ENCODE peak calls at places on chromosomes 2 and 18, in four cellular contexts. A is thoracic aorta, U is A549, E is ovary. N is an unnamed sample.

GRCh38 chr2:127177617-127178278 is 42.4 kb downstream of the CYP27C1 start:
- DNase-seq in A (no peak), U (no peak), E (no peak), N (no peak)

GRCh38 chr2:101306410-101306809 is 2.1 kb downstream of the RNF149 start:
- DNase-seq in A (no peak), U (no peak), E (no peak), N (no peak)

GRCh38 chr2:25855065-25855464 is 23.2 kb downstream of the ASXL2 start:
- DNase-seq in A (no peak), U (no peak), E (no peak), N (no peak)

GRCh38 chr18:14025306-14025940 is 106.8 kb downstream of the ZNF519 start:
- DNase-seq in A (no peak), U (no peak), E (no peak), N (no peak)

GRCh38 chr2:46309052-46309953 is 12.1 kb downstream of the EPAS1 start:
- DNase-seq in A (no peak), U (no peak), E (no peak), N (peak; percentile 40)

GRCh38 chr2:9428965-9429577 is 5.6 kb downstream of the CPSF3 start:
- DNase-seq in A (no peak), U (no peak), E (no peak), N (no peak)

GRCh38 chr2:39524061-39524460 is 87.0 kb upstream of the MAP4K3 start:
- DNase-seq in A (no peak), U (no peak), E (no peak), N (no peak)

GRCh38 chr2:224039770-224040088 is 643 bp upstream of the SERPINE2 start:
- DNase-seq in A (no peak), U (no peak), E (no peak), N (no peak)

GRCh38 chr2:169221745-169222369 is 140.5 kb downstream of the LRP2 start:
- DNase-seq in A (no peak), U (peak; percentile 21), E (no peak), N (peak; percentile 73)

GRCh38 chr2:171272039-171272438 is 111.3 kb upstream of the TLK1 start:
- DNase-seq in A (peak; percentile 25), U (peak; percentile 84), E (no peak), N (peak; percentile 98)

GRCh38 chr2:207933396-207934045 is 91.8 kb downstream of the PLEKHM3 start:
- DNase-seq in A (no peak), U (no peak), E (no peak), N (no peak)

GRCh38 chr18:23170137-23170536 is 34.9 kb downstream of the CABLES1 start:
- DNase-seq in A (no peak), U (no peak), E (no peak), N (no peak)

GRCh38 chr2:52414596-52414995 is 1353.0 kb upstream of the CHAC2 start:
- DNase-seq in A (no peak), U (no peak), E (no peak), N (no peak)

GRCh38 chr2:68027959-68028358 is 34.8 kb downstream of the C1D start:
- DNase-seq in A (no peak), U (no peak), E (no peak), N (peak; percentile 25)

GRCh38 chr18:78105611-78106010 is 856.0 kb downstream of the GALR1 start:
- DNase-seq in A (no peak), U (no peak), E (no peak), N (no peak)

GRCh38 chr2:176129825-176130152 is 284 bp downstream of the HOXD8 start:
- DNase-seq in A (no peak), U (no peak), E (no peak), N (no peak)

GRCh38 chr2:68831688-68832087 is 39.5 kb downstream of the BMP10 start:
- DNase-seq in A (no peak), U (no peak), E (no peak), N (no peak)

GRCh38 chr2:26526589-26526988 is 48.7 kb upstream of the OTOF start:
- DNase-seq in A (no peak), U (no peak), E (no peak), N (peak; percentile 55)

GRCh38 chr2:195214072-195214471 is 443.0 kb upstream of the SLC39A10 start:
- DNase-seq in A (no peak), U (no peak), E (no peak), N (no peak)

GRCh38 chr2:182081602-182082260 is 96.1 kb downstream of the PPP1R1C start:
- DNase-seq in A (no peak), U (no peak), E (no peak), N (peak; percentile 78)

GRCh38 chr2:219300022-219300421 is 9.2 kb downstream of the PTPRN start:
- DNase-seq in A (no peak), U (no peak), E (no peak), N (no peak)

GRCh38 chr2:102235042-102235473 is 48.2 kb downstream of the IL1RL2 start:
- DNase-seq in A (no peak), U (peak; percentile 44), E (no peak), N (no peak)

GRCh38 chr2:240289701-240290431 is 145.6 kb upstream of the GPC1 start:
- DNase-seq in A (no peak), U (no peak), E (no peak), N (no peak)

GRCh38 chr2:31294230-31294629 is 60.3 kb downstream of the EHD3 start:
- DNase-seq in A (no peak), U (no peak), E (no peak), N (no peak)

GRCh38 chr2:221254281-221254680 is 317.8 kb downstream of the EPHA4 start:
- DNase-seq in A (no peak), U (no peak), E (no peak), N (no peak)
- TF ChIP-seq CTCF in A (no peak), U (no peak), E (no peak), N (no peak)

GRCh38 chr2:143145056-143145455 is 15.8 kb downstream of the ARHGAP15 start:
- DNase-seq in A (no peak), U (no peak), E (no peak), N (no peak)
- H3K4me1 ChIP-seq in A (peaks cover 3% of the 10 kb centered on the region), U (peaks cover 3% of the 10 kb centered on the region), E (no peaks in the 10 kb centered on the region), N (no peaks in the 10 kb centered on the region)

GRCh38 chr2:78999410-78999809 is 26.1 kb upstream of the REG3G start:
- DNase-seq in A (no peak), U (peak; percentile 13), E (no peak), N (peak; percentile 25)
- TF ChIP-seq CTCF in A (no peak), U (peak; percentile 32), E (no peak), N (peak; percentile 49)

GRCh38 chr2:134260726-134261125 is 6.9 kb downstream of the MGAT5 start:
- DNase-seq in A (no peak), U (no peak), E (no peak), N (no peak)

GRCh38 chr2:134261398-134262131 is 7.7 kb downstream of the MGAT5 start:
- DNase-seq in A (no peak), U (no peak), E (no peak), N (no peak)

GRCh38 chr2:134257965-134258683 is 4.3 kb downstream of the MGAT5 start:
- DNase-seq in A (no peak), U (no peak), E (no peak), N (no peak)

GRCh38 chr2:134258684-134259408 is 5.0 kb downstream of the MGAT5 start:
- DNase-seq in A (no peak), U (no peak), E (no peak), N (no peak)

GRCh38 chr2:134259571-134259970 is 5.7 kb downstream of the MGAT5 start:
- DNase-seq in A (no peak), U (no peak), E (no peak), N (no peak)
- H3K4me1 ChIP-seq in A (peaks cover 41% of the 10 kb centered on the region), U (no peaks in the 10 kb centered on the region), E (peaks cover 26% of the 10 kb centered on the region), N (no peaks in the 10 kb centered on the region)

DNA sequence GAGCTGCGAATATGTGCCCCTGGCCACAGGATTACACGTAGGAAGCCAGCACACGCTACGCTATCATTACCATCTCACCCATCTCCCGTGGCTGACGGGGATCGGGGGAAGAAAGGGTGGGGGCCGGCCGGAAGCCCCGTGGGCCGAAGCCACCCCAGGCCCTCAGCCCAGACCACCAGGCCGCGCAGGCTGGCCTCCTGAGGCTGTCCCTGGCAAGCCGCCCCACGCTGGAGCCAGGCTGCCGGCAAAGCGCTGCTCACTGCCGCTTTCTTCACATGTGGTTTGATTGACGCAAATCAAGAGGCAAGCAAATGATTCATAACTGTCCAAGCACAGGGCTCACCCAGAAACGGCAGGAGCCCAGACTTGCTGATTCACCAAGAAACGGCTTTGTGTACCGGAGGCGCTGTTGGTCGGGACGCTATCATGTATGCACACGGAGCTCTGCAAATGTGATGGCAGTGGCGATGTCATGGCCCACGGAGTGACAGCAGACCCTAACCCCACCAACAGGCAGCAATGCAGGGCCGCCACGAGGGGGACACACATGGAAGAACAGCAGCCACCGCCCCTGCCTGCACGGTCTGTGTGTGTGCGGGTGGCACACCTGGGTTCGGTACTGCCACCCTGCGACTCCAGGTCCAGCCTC is 125.7 kb downstream of the HDAC4 start:
- DNase-seq in A (peak; percentile 64), U (peak; percentile 97), E (peak; percentile 57), N (peak; percentile 87)
- TF ChIP-seq CTCF in A (no peak), U (peak; percentile 15), E (no peak), N (no peak)

GRCh38 chr2:74501335-74502071 is 2.1 kb upstream of the LBX2 start:
- DNase-seq in A (no peak), U (no peak), E (no peak), N (no peak)

GRCh38 chr2:74504591-74504990 is 2.9 kb downstream of the PCGF1 start:
- DNase-seq in A (no peak), U (no peak), E (no peak), N (no peak)

GRCh38 chr2:74503506-74504475 is 3.7 kb downstream of the PCGF1 start:
- DNase-seq in A (no peak), U (no peak), E (no peak), N (no peak)

GRCh38 chr2:74502147-74502719 is 2.8 kb upstream of the LBX2 start:
- DNase-seq in A (no peak), U (no peak), E (no peak), N (no peak)

DNA sequence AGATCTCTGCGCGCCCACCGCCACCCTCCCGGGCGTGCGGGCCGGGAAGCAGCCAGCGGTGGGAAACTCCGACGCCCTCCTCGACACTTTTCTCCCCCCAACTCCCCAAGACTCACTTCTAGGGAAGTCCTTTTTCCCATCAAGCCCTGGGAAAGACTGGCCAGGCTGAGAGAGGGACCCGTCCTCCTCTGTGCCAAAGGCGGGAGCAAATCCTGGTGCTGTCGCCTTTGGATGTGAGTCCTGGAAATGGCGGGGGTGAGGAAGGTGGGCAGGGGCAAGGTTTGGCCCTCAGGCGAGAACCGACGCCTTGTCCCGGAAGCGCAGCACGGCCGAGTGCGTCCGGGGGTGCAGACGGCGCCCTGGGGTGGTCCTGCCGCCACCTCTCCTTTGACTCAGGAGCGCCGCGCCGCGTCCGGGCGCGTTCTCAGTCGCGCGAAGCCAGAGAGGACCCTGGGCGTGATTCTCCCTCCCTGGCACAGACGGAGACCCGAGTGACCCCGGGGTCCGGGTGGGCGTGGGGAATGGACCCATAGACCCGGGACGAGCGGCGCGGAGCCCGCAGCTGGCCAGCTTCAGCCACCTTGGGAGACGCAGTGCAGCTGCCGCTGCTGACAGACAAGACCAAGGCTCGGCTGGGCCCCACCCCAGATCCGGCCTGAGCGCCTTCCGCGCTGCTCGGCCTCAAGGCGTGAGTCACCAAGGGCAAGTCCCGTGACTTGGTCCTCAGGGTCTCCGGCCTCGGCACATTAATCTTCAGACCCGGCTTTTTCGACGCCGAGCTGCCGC is 3.5 kb upstream of the LBX2 start:
- DNase-seq in A (no peak), U (peak; percentile 73), E (no peak), N (no peak)
- H3K4me1 ChIP-seq in A (peaks cover 21% of the 10 kb centered on the region), U (peaks cover 29% of the 10 kb centered on the region), E (peaks cover 6% of the 10 kb centered on the region), N (peaks cover 28% of the 10 kb centered on the region)